ENCODE peak calls at places on chromosomes 2 and 18, in five cellular contexts. H is epithelial cell of esophagus, F is BE2C, Z is AG10803, A is cardiac muscle cell. O is an unnamed sample.

GRCh38 chr18:10851824-10852225 is 297.5 kb downstream of the PIEZO2 start:
- DNase-seq in H (peak; percentile 44), A (peak; percentile 62), Z (peak; percentile 58), F (no peak), O (peak; percentile 60)

GRCh38 chr2:66840321-66841014 is 405.5 kb downstream of the MEIS1 start:
- DNase-seq in A (no peak), Z (peak; percentile 82), F (no peak), H (peak; percentile 71), O (no peak)

GRCh38 chr2:114009125-114009923 is 119.4 kb downstream of the ACTR3 start:
- DNase-seq in H (no peak), Z (no peak), F (no peak), A (no peak), O (no peak)

GRCh38 chr2:189002079-189002478 is 27.9 kb downstream of the COL3A1 start:
- DNase-seq in A (no peak), H (peak; percentile 75), Z (peak; percentile 50), F (no peak), O (no peak)

GRCh38 chr2:7045601-7046590 is 128.7 kb downstream of the RNF144A start:
- DNase-seq in F (no peak), A (no peak), Z (no peak), H (no peak), O (no peak)

GRCh38 chr2:38600242-38600891 is 2.4 kb downstream of the HNRNPLL start:
- DNase-seq in Z (peak; percentile 8), H (peak; percentile 27), A (peak; percentile 18), F (peak; percentile 33), O (no peak)

GRCh38 chr18:59902180-59902992 is 2.6 kb downstream of the PMAIP1 start:
- DNase-seq in F (no peak), H (peak; percentile 68), A (no peak), Z (peak; percentile 46), O (no peak)

GRCh38 chr2:209772316-209772715 is 684 bp downstream of the UNC80 start:
- DNase-seq in H (no peak), Z (no peak), F (peak; percentile 62), A (peak; percentile 22), O (no peak)

GRCh38 chr2:28683100-28683706 is 68.4 kb upstream of the PPP1CB start:
- DNase-seq in A (peak; percentile 90), Z (peak; percentile 69), F (peak; percentile 67), H (peak; percentile 68), O (no peak)

GRCh38 chr2:121356058-121356640 is 71.1 kb upstream of the TFCP2L1 start:
- DNase-seq in Z (peak; percentile 61), A (peak; percentile 80), F (peak; percentile 31), H (peak; percentile 74), O (no peak)

GRCh38 chr2:75277111-75277510 is 77.8 kb upstream of the TACR1 start:
- DNase-seq in Z (peak; percentile 54), A (no peak), F (no peak), H (peak; percentile 67), O (no peak)

GRCh38 chr2:239472220-239472775 is 71.5 kb upstream of the HDAC4 start:
- DNase-seq in H (no peak), Z (no peak), F (no peak), A (no peak), O (no peak)

GRCh38 chr2:171297951-171298350 is 135.8 kb downstream of the METTL8 start:
- DNase-seq in Z (peak; percentile 94), H (peak; percentile 19), A (no peak), F (no peak), O (no peak)

GRCh38 chr2:150620860-150621259 is 133.4 kb upstream of the RND3 start:
- DNase-seq in A (no peak), Z (no peak), H (peak; percentile 63), F (no peak), O (no peak)

GRCh38 chr2:233414777-233415570 is 60.7 kb downstream of the DGKD start:
- DNase-seq in A (no peak), F (no peak), H (peak; percentile 82), Z (peak; percentile 39), O (no peak)

GRCh38 chr2:190468814-190469569 is 60.8 kb downstream of the MFSD6 start:
- DNase-seq in A (peak; percentile 51), F (peak; percentile 82), Z (peak; percentile 96), H (peak; percentile 89), O (peak; percentile 48)

GRCh38 chr2:101596346-101596745 is 101.2 kb upstream of the MAP4K4 start:
- DNase-seq in A (no peak), H (peak; percentile 70), Z (peak; percentile 8), F (no peak), O (no peak)

GRCh38 chr18:55768255-55768654 is 180.3 kb upstream of the TCF4 start:
- DNase-seq in H (peak; percentile 32), A (no peak), F (no peak), Z (peak; percentile 24), O (no peak)

GRCh38 chr2:157644776-157645175 is 16.1 kb upstream of the ACVR1C start:
- DNase-seq in Z (no peak), H (no peak), F (no peak), A (no peak), O (no peak)

GRCh38 chr18:37524546-37525301 is 40.9 kb downstream of the CELF4 start:
- DNase-seq in H (no peak), F (no peak), Z (no peak), A (peak; percentile 45), O (no peak)

GRCh38 chr2:100666996-100667395 is 104.2 kb downstream of the PDCL3 start:
- DNase-seq in H (peak; percentile 29), F (no peak), A (no peak), Z (no peak), O (no peak)

GRCh38 chr18:57437782-57438668 is 2.9 kb downstream of the ONECUT2 start:
- DNase-seq in A (peak; percentile 87), Z (peak; percentile 35), H (peak; percentile 59), F (peak; percentile 88), O (no peak)

GRCh38 chr2:239599299-239599698 is 198.5 kb upstream of the HDAC4 start:
- DNase-seq in A (no peak), H (no peak), Z (no peak), F (no peak), O (no peak)

GRCh38 chr18:3409811-3410210 is 40.2 kb upstream of the TGIF1 start:
- DNase-seq in A (no peak), H (no peak), F (no peak), Z (no peak), O (no peak)

GRCh38 chr2:162317058-162317742 is 1.3 kb downstream of the IFIH1 start:
- DNase-seq in F (no peak), H (no peak), A (no peak), Z (no peak), O (no peak)
- H3K4me3 ChIP-seq in F (no peak overlapping the region), H (peak overlapping the region; percentile 74), A (no peak overlapping the region), Z (peak overlapping the region; percentile 84), O (peak overlapping the region; percentile 77)

DNA sequence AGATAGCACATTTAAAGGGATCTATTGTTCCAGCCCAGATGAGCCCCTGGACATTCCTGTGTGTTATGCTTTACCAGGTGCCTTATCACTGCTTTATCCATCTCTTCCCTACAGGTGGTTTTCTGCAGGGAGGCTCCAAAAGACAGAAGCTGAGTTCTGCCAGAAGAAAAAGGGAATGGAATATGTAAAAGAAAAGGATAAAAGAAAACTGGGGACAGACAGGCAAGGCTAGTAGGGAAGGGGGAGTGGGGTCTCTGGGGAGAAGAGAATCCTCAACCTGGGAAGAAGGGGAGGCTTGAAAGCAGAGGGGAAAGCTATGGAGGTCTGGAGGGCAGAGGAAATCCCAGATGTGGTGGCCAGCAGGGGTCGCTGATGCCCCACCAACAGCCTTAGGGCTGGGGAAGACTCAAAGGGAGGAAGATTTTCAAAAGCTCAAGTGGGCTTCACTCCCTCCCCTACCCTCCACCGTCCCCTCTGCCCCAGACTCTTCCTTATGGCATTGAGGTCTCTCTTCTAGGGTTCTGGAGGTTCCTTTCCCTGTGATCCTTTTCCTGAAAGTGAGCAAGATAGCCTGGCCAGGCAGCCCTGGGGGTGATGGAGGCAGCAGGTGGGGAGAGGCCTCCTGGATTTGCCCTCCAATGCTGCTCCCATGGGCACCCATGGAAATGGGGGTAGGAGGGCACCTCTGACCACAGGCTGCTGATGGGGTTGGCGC is 178.1 kb upstream of the PKDCC start:
- DNase-seq in A (peak; percentile 85), F (peak; percentile 85), H (peak; percentile 56), Z (peak; percentile 56), O (peak; percentile 19)
- TF ChIP-seq CTCF in A (peak; percentile 86), F (peak; percentile 94), H (peak; percentile 80), Z (peak; percentile 94), O (peak; percentile 90)

DNA sequence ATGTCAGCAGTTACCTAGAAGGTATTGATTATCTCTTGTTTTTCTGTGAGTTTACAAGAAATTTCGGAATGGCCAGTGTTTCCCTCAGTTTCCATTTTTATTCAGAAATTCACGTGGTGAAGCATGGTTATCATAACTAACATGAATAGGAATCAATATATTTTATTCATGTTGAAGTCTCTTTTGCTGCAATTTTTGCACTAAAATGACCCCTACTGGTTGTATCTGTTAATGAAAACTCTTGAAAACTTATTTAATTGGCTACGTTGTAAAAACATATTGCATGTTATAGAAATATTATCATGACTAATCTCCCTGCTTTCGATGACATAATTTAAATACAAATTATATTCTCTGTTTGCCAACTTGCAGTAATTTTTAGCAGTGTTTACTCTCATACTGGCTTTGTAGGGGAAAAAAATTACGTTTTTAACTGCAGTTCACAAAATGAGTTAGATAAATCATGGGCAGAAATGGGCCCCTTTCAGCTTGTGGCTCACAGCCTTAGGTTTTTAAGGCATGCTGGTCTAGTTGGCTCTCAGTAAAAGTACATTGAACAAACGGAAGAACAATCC is 3.5 kb downstream of the CRIM1 start:
- DNase-seq in F (no peak), H (peak; percentile 47), A (no peak), Z (no peak), O (no peak)
- H3K4me3 ChIP-seq in F (no peak overlapping the region), H (peak overlapping the region; percentile 77), A (no peak overlapping the region), Z (peak overlapping the region; percentile 93), O (no peak overlapping the region)

GRCh38 chr2:238240761-238241711 is 1.2 kb upstream of the HES6 start:
- DNase-seq in H (peak; percentile 39), F (peak; percentile 86), Z (no peak), A (peak; percentile 86), O (no peak)
- TF ChIP-seq CTCF in H (no peak), F (peak; percentile 17), Z (no peak), A (no peak), O (no peak)

GRCh38 chr2:45540942-45541341 is 70.1 kb downstream of the SRBD1 start:
- DNase-seq in Z (no peak), F (no peak), A (no peak), H (no peak), O (no peak)
- H3K4me3 ChIP-seq in Z (no peak overlapping the region), F (no peak overlapping the region), A (no peak overlapping the region), H (no peak overlapping the region), O (no peak overlapping the region)

GRCh38 chr2:241882090-241882625 is 12.6 kb downstream of the RTP5 start:
- DNase-seq in Z (no peak), F (peak; percentile 60), A (no peak), H (no peak), O (peak; percentile 51)
- TF ChIP-seq CTCF in Z (no peak), F (peak; percentile 36), A (no peak), H (peak; percentile 4), O (peak; percentile 49)

GRCh38 chr2:16625201-16625729 is 40.4 kb downstream of the CYRIA start:
- DNase-seq in H (no peak), A (no peak), F (no peak), Z (no peak), O (no peak)
- H3K4me3 ChIP-seq in H (no peak overlapping the region), A (no peak overlapping the region), F (no peak overlapping the region), Z (no peak overlapping the region), O (no peak overlapping the region)

GRCh38 chr2:33529771-33530481 is 53.5 kb downstream of the RASGRP3 start:
- DNase-seq in H (peak; percentile 70), F (no peak), Z (peak; percentile 99), A (no peak), O (no peak)
- TF ChIP-seq CTCF in H (no peak), F (no peak), Z (peak; percentile 28), A (peak; percentile 6), O (peak; percentile 20)